ENCODE peak calls at places on chromosome 12, in nine cellular contexts. One of them, this sample, is unnamed.

GRCh38 chr12:75710361-75711069 is 199.1 kb upstream of the KRR1 start:
- DNase-seq in MM.1S: no peak
- DNase-seq in GM23338: no peak
- DNase-seq in neural progenitor cell: no peak
- DNase-seq in HCT116: no peak
- DNase-seq in OCI-LY7: no peak
- DNase-seq in SK-N-SH: no peak
- DNase-seq in PC-3: no peak
- DNase-seq in hepatocyte: no peak
- DNase-seq in this sample: peak; percentile 27

GRCh38 chr12:80490329-80490728 is 46.3 kb downstream of the PTPRQ start:
- DNase-seq in SK-N-SH: no peak
- DNase-seq in PC-3: no peak
- DNase-seq in GM23338: peak; percentile 82
- DNase-seq in neural progenitor cell: peak; percentile 22
- DNase-seq in OCI-LY7: no peak
- DNase-seq in MM.1S: no peak
- DNase-seq in HCT116: no peak
- DNase-seq in hepatocyte: no peak
- DNase-seq in this sample: no peak

GRCh38 chr12:76719171-76719631 is 44.7 kb upstream of the ZDHHC17 start:
- DNase-seq in PC-3: no peak
- DNase-seq in MM.1S: no peak
- DNase-seq in SK-N-SH: no peak
- DNase-seq in OCI-LY7: no peak
- DNase-seq in neural progenitor cell: no peak
- DNase-seq in hepatocyte: no peak
- DNase-seq in HCT116: no peak
- DNase-seq in GM23338: peak; percentile 24
- DNase-seq in this sample: peak; percentile 69

GRCh38 chr12:62882140-62882539 is 52.8 kb downstream of the PPM1H start:
- DNase-seq in neural progenitor cell: no peak
- DNase-seq in hepatocyte: no peak
- DNase-seq in GM23338: no peak
- DNase-seq in MM.1S: no peak
- DNase-seq in SK-N-SH: no peak
- DNase-seq in OCI-LY7: peak; percentile 24
- DNase-seq in HCT116: no peak
- DNase-seq in PC-3: no peak
- DNase-seq in this sample: no peak

GRCh38 chr12:59716049-59716448 is 120.2 kb downstream of the SLC16A7 start:
- DNase-seq in SK-N-SH: no peak
- DNase-seq in neural progenitor cell: no peak
- DNase-seq in PC-3: no peak
- DNase-seq in MM.1S: no peak
- DNase-seq in HCT116: no peak
- DNase-seq in GM23338: no peak
- DNase-seq in OCI-LY7: no peak
- DNase-seq in hepatocyte: no peak
- DNase-seq in this sample: no peak

GRCh38 chr12:38159591-38160317 is 156.8 kb upstream of the ALG10B start:
- DNase-seq in hepatocyte: no peak
- DNase-seq in neural progenitor cell: no peak
- DNase-seq in PC-3: no peak
- DNase-seq in OCI-LY7: no peak
- DNase-seq in MM.1S: no peak
- DNase-seq in SK-N-SH: no peak
- DNase-seq in HCT116: no peak
- DNase-seq in GM23338: no peak
- DNase-seq in this sample: no peak

GRCh38 chr12:87982208-87982607 is 47.0 kb downstream of the C12orf50 start:
- DNase-seq in PC-3: no peak
- DNase-seq in OCI-LY7: no peak
- DNase-seq in hepatocyte: no peak
- DNase-seq in GM23338: no peak
- DNase-seq in neural progenitor cell: no peak
- DNase-seq in HCT116: no peak
- DNase-seq in SK-N-SH: no peak
- DNase-seq in MM.1S: no peak
- DNase-seq in this sample: peak; percentile 37

GRCh38 chr12:120992989-120993388 is 14.6 kb downstream of the HNF1A start:
- DNase-seq in neural progenitor cell: no peak
- DNase-seq in HCT116: no peak
- DNase-seq in OCI-LY7: no peak
- DNase-seq in PC-3: no peak
- DNase-seq in hepatocyte: no peak
- DNase-seq in MM.1S: no peak
- DNase-seq in GM23338: no peak
- DNase-seq in SK-N-SH: no peak
- DNase-seq in this sample: no peak

GRCh38 chr12:39930066-39930465 is 175.8 kb downstream of the SLC2A13 start:
- DNase-seq in GM23338: no peak
- DNase-seq in SK-N-SH: no peak
- DNase-seq in OCI-LY7: no peak
- DNase-seq in hepatocyte: no peak
- DNase-seq in PC-3: no peak
- DNase-seq in MM.1S: no peak
- DNase-seq in neural progenitor cell: no peak
- DNase-seq in HCT116: no peak
- DNase-seq in this sample: no peak

GRCh38 chr12:57093412-57094193 is 4.7 kb downstream of the NAB2 start:
- DNase-seq in OCI-LY7: peak; percentile 55
- DNase-seq in HCT116: no peak
- DNase-seq in hepatocyte: peak; percentile 77
- DNase-seq in MM.1S: peak; percentile 29
- DNase-seq in neural progenitor cell: peak; percentile 70
- DNase-seq in SK-N-SH: peak; percentile 89
- DNase-seq in PC-3: peak; percentile 33
- DNase-seq in GM23338: peak; percentile 81
- DNase-seq in this sample: peak; percentile 93

GRCh38 chr12:102475355-102475754 is 5.0 kb downstream of the IGF1 start:
- DNase-seq in hepatocyte: no peak
- DNase-seq in neural progenitor cell: no peak
- DNase-seq in PC-3: no peak
- DNase-seq in MM.1S: no peak
- DNase-seq in GM23338: no peak
- DNase-seq in HCT116: no peak
- DNase-seq in SK-N-SH: no peak
- DNase-seq in OCI-LY7: no peak
- DNase-seq in this sample: no peak

GRCh38 chr12:100668939-100669536 is 95.6 kb downstream of the GAS2L3 start:
- DNase-seq in PC-3: peak; percentile 87
- DNase-seq in neural progenitor cell: peak; percentile 89
- DNase-seq in hepatocyte: peak; percentile 86
- DNase-seq in OCI-LY7: peak; percentile 55
- DNase-seq in MM.1S: peak; percentile 70
- DNase-seq in HCT116: peak; percentile 66
- DNase-seq in GM23338: peak; percentile 89
- DNase-seq in SK-N-SH: peak; percentile 74
- DNase-seq in this sample: peak; percentile 82

GRCh38 chr12:79298511-79298910 is 392.3 kb downstream of the PAWR start:
- DNase-seq in OCI-LY7: no peak
- DNase-seq in SK-N-SH: no peak
- DNase-seq in GM23338: no peak
- DNase-seq in hepatocyte: no peak
- DNase-seq in neural progenitor cell: no peak
- DNase-seq in HCT116: no peak
- DNase-seq in MM.1S: no peak
- DNase-seq in PC-3: peak; percentile 14
- DNase-seq in this sample: no peak

GRCh38 chr12:3236345-3237153 is 159.4 kb downstream of the TSPAN9 start:
- DNase-seq in PC-3: peak; percentile 53
- DNase-seq in MM.1S: peak; percentile 36
- DNase-seq in hepatocyte: peak; percentile 86
- DNase-seq in SK-N-SH: peak; percentile 51
- DNase-seq in HCT116: peak; percentile 42
- DNase-seq in OCI-LY7: peak; percentile 29
- DNase-seq in GM23338: peak; percentile 74
- DNase-seq in neural progenitor cell: peak; percentile 67
- DNase-seq in this sample: peak; percentile 51

GRCh38 chr12:24302708-24303107 is 353.2 kb upstream of the SOX5 start:
- DNase-seq in hepatocyte: no peak
- DNase-seq in neural progenitor cell: no peak
- DNase-seq in OCI-LY7: no peak
- DNase-seq in GM23338: no peak
- DNase-seq in SK-N-SH: no peak
- DNase-seq in HCT116: no peak
- DNase-seq in MM.1S: no peak
- DNase-seq in PC-3: no peak
- DNase-seq in this sample: no peak

GRCh38 chr12:89417246-89417977 is 65.1 kb upstream of the DUSP6 start:
- DNase-seq in hepatocyte: no peak
- DNase-seq in OCI-LY7: no peak
- DNase-seq in SK-N-SH: no peak
- DNase-seq in MM.1S: no peak
- DNase-seq in PC-3: peak; percentile 87
- DNase-seq in HCT116: no peak
- DNase-seq in GM23338: no peak
- DNase-seq in neural progenitor cell: no peak
- DNase-seq in this sample: peak; percentile 75

GRCh38 chr12:127881371-127882140 is 385.4 kb upstream of the TMEM132C start:
- DNase-seq in PC-3: no peak
- DNase-seq in MM.1S: no peak
- DNase-seq in GM23338: no peak
- DNase-seq in hepatocyte: no peak
- DNase-seq in neural progenitor cell: no peak
- DNase-seq in HCT116: no peak
- DNase-seq in OCI-LY7: no peak
- DNase-seq in SK-N-SH: no peak
- DNase-seq in this sample: no peak

GRCh38 chr12:19480459-19480858 is 41.2 kb downstream of the AEBP2 start:
- DNase-seq in PC-3: no peak
- DNase-seq in HCT116: no peak
- DNase-seq in OCI-LY7: no peak
- DNase-seq in SK-N-SH: no peak
- DNase-seq in hepatocyte: no peak
- DNase-seq in MM.1S: no peak
- DNase-seq in GM23338: no peak
- DNase-seq in neural progenitor cell: no peak
- DNase-seq in this sample: no peak

GRCh38 chr12:113870890-113871289 is 95.2 kb downstream of the RBM19 start:
- DNase-seq in GM23338: no peak
- DNase-seq in MM.1S: no peak
- DNase-seq in neural progenitor cell: no peak
- DNase-seq in SK-N-SH: no peak
- DNase-seq in HCT116: no peak
- DNase-seq in OCI-LY7: no peak
- DNase-seq in hepatocyte: no peak
- DNase-seq in PC-3: no peak
- DNase-seq in this sample: no peak
- TF ChIP-seq EZH2phosphoT487 in GM23338: no peak
- TF ChIP-seq EZH2phosphoT487 in MM.1S: no peak
- TF ChIP-seq EZH2phosphoT487 in neural progenitor cell: no peak
- TF ChIP-seq EZH2phosphoT487 in SK-N-SH: no peak
- TF ChIP-seq EZH2phosphoT487 in HCT116: no peak
- TF ChIP-seq EZH2phosphoT487 in OCI-LY7: no peak
- TF ChIP-seq EZH2phosphoT487 in hepatocyte: no peak
- TF ChIP-seq EZH2phosphoT487 in PC-3: no peak
- TF ChIP-seq EZH2phosphoT487 in this sample: no peak

DNA sequence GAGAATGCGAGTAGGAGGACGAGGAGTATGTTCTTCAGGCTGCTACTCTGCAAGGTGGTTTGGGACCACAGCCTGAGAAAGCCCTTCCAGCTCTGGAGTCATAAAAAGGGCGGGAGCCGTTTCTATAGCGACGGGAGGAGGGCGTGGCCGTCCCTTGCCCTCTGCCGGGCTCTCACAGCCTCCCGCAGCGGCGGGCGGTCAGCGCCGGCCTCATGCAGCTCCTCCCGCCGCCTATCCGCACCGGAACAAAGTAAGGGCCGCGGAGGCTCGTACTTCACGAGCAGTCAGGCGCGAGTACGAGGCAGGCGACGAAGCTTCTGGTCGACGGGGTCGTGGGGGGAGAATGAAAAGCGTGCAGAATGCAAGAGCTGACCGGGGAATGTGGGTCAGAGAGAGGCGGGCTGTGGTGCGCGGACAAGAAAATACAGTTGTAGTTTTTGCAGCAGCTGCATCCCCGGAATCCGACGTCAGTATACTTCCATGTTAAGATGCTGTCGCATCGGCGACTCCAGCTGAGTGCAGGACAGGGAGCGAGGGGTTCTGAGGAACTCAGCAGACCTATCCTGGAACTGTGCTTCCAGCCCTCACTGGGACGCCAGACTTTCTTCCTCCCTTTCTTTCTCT is at the start of gene DYRK4:
- DNase-seq in neural progenitor cell: peak; percentile 98
- DNase-seq in PC-3: no peak
- DNase-seq in OCI-LY7: no peak
- DNase-seq in SK-N-SH: peak; percentile 80
- DNase-seq in GM23338: peak; percentile 98
- DNase-seq in MM.1S: no peak
- DNase-seq in hepatocyte: peak; percentile 93
- DNase-seq in HCT116: no peak
- DNase-seq in this sample: peak; percentile 74
- TF ChIP-seq EZH2phosphoT487 in neural progenitor cell: no peak
- TF ChIP-seq EZH2phosphoT487 in PC-3: no peak
- TF ChIP-seq EZH2phosphoT487 in OCI-LY7: no peak
- TF ChIP-seq EZH2phosphoT487 in SK-N-SH: no peak
- TF ChIP-seq EZH2phosphoT487 in GM23338: no peak
- TF ChIP-seq EZH2phosphoT487 in MM.1S: no peak
- TF ChIP-seq EZH2phosphoT487 in hepatocyte: no peak
- TF ChIP-seq EZH2phosphoT487 in HCT116: no peak
- TF ChIP-seq EZH2phosphoT487 in this sample: no peak

GRCh38 chr12:14803830-14804160 is 325 bp downstream of the C12orf60 start:
- DNase-seq in PC-3: no peak
- DNase-seq in hepatocyte: no peak
- DNase-seq in OCI-LY7: no peak
- DNase-seq in HCT116: peak; percentile 2
- DNase-seq in SK-N-SH: no peak
- DNase-seq in GM23338: no peak
- DNase-seq in neural progenitor cell: no peak
- DNase-seq in MM.1S: no peak
- DNase-seq in this sample: no peak

GRCh38 chr12:14802961-14803829 is at the start of the genes C12orf60 and WBP11:
- DNase-seq in MM.1S: peak; percentile 99
- DNase-seq in GM23338: peak; percentile 99
- DNase-seq in hepatocyte: peak; percentile 97
- DNase-seq in HCT116: peak; percentile 98
- DNase-seq in PC-3: peak; percentile 97
- DNase-seq in neural progenitor cell: peak; percentile 97
- DNase-seq in OCI-LY7: peak; percentile 98
- DNase-seq in SK-N-SH: peak; percentile 89
- DNase-seq in this sample: peak; percentile 99
- TF ChIP-seq EZH2phosphoT487 in MM.1S: no peak
- TF ChIP-seq EZH2phosphoT487 in GM23338: no peak
- TF ChIP-seq EZH2phosphoT487 in hepatocyte: no peak
- TF ChIP-seq EZH2phosphoT487 in HCT116: no peak
- TF ChIP-seq EZH2phosphoT487 in PC-3: no peak
- TF ChIP-seq EZH2phosphoT487 in neural progenitor cell: no peak
- TF ChIP-seq EZH2phosphoT487 in OCI-LY7: no peak
- TF ChIP-seq EZH2phosphoT487 in SK-N-SH: no peak
- TF ChIP-seq EZH2phosphoT487 in this sample: no peak

GRCh38 chr12:92206596-92206995 is 61.0 kb upstream of the BTG1 start:
- DNase-seq in neural progenitor cell: no peak
- DNase-seq in GM23338: no peak
- DNase-seq in HCT116: no peak
- DNase-seq in MM.1S: no peak
- DNase-seq in SK-N-SH: no peak
- DNase-seq in hepatocyte: no peak
- DNase-seq in OCI-LY7: no peak
- DNase-seq in PC-3: no peak
- DNase-seq in this sample: peak; percentile 9

GRCh38 chr12:92210062-92210461 is 64.4 kb upstream of the BTG1 start:
- DNase-seq in PC-3: peak; percentile 11
- DNase-seq in GM23338: no peak
- DNase-seq in OCI-LY7: peak; percentile 37
- DNase-seq in neural progenitor cell: no peak
- DNase-seq in HCT116: no peak
- DNase-seq in hepatocyte: no peak
- DNase-seq in SK-N-SH: no peak
- DNase-seq in MM.1S: peak; percentile 89
- DNase-seq in this sample: no peak

GRCh38 chr12:92208613-92209121 is 63.0 kb upstream of the BTG1 start:
- DNase-seq in SK-N-SH: no peak
- DNase-seq in neural progenitor cell: peak; percentile 8
- DNase-seq in HCT116: no peak
- DNase-seq in hepatocyte: peak; percentile 55
- DNase-seq in GM23338: no peak
- DNase-seq in PC-3: peak; percentile 70
- DNase-seq in MM.1S: peak; percentile 95
- DNase-seq in OCI-LY7: peak; percentile 78
- DNase-seq in this sample: peak; percentile 72
- TF ChIP-seq EZH2phosphoT487 in SK-N-SH: no peak
- TF ChIP-seq EZH2phosphoT487 in neural progenitor cell: no peak
- TF ChIP-seq EZH2phosphoT487 in HCT116: no peak
- TF ChIP-seq EZH2phosphoT487 in hepatocyte: no peak
- TF ChIP-seq EZH2phosphoT487 in GM23338: no peak
- TF ChIP-seq EZH2phosphoT487 in PC-3: no peak
- TF ChIP-seq EZH2phosphoT487 in MM.1S: no peak
- TF ChIP-seq EZH2phosphoT487 in OCI-LY7: no peak
- TF ChIP-seq EZH2phosphoT487 in this sample: no peak

This sample was measured in GM23248.